ENCODE peak calls at places on chromosomes 3 and 15, in four cellular contexts. One of them, this sample, is unnamed.

GRCh38 chr3:140113983-140114923 is 179.3 kb downstream of the CLSTN2 start:
- DNase-seq in heart left ventricle: no peak
- DNase-seq in Calu3: no peak
- DNase-seq in GM03348: no peak
- DNase-seq in this sample: no peak

GRCh38 chr3:123489400-123490004 is 40.6 kb upstream of the ADCY5 start:
- DNase-seq in heart left ventricle: peak; percentile 82
- DNase-seq in Calu3: peak; percentile 78
- DNase-seq in GM03348: peak; percentile 89
- DNase-seq in this sample: peak; percentile 78

GRCh38 chr3:110521019-110521418 is 550.6 kb upstream of the NECTIN3 start:
- DNase-seq in heart left ventricle: no peak
- DNase-seq in Calu3: peak; percentile 10
- DNase-seq in GM03348: peak; percentile 60
- DNase-seq in this sample: no peak

GRCh38 chr15:85559530-85559929 is 179.1 kb downstream of the AKAP13 start:
- DNase-seq in heart left ventricle: no peak
- DNase-seq in Calu3: no peak
- DNase-seq in GM03348: no peak
- DNase-seq in this sample: no peak

GRCh38 chr3:13301295-13301987 is 118.7 kb downstream of the NUP210 start:
- DNase-seq in heart left ventricle: no peak
- DNase-seq in Calu3: no peak
- DNase-seq in GM03348: peak; percentile 69
- DNase-seq in this sample: no peak

GRCh38 chr15:90414408-90415028 is 26.5 kb downstream of the IQGAP1 start:
- DNase-seq in heart left ventricle: no peak
- DNase-seq in Calu3: no peak
- DNase-seq in GM03348: peak; percentile 28
- DNase-seq in this sample: no peak

GRCh38 chr15:67187351-67187854 is 67.1 kb downstream of the AAGAB start:
- DNase-seq in heart left ventricle: no peak
- DNase-seq in Calu3: no peak
- DNase-seq in GM03348: no peak
- DNase-seq in this sample: no peak

GRCh38 chr3:1093216-1093615 is 392 bp downstream of the CNTN6 start:
- DNase-seq in heart left ventricle: no peak
- DNase-seq in Calu3: no peak
- DNase-seq in GM03348: no peak
- DNase-seq in this sample: no peak

GRCh38 chr3:135762188-135762853 is 203.2 kb upstream of the PPP2R3A start:
- DNase-seq in heart left ventricle: no peak
- DNase-seq in Calu3: no peak
- DNase-seq in GM03348: no peak
- DNase-seq in this sample: no peak